ENCODE peak calls at places on chromosomes 12 and 14, in ten cellular contexts. Q is Peyer's patch, O is PC-3, E is cardiac muscle cell, F is SJSA1, I is GM23248, K is ovary, W is MM.1S, G is endothelial cell of umbilical vein, J is heart left ventricle. T is an unnamed sample. For H3K36me3 and H3K4me1, the result is how much of the 10 kb centered on the place peaks cover.

GRCh38 chr14:67881225-67881624 is 61.6 kb downstream of the RAD51B start:
- DNase-seq in W (peak), O (no peak), Q (no peak), G (peak), I (no peak), F (no peak), J (no peak), K (no peak), E (no peak), T (no peak)

GRCh38 chr12:114430306-114430705 is 24.4 kb upstream of the TBX5 start:
- DNase-seq in Q (no peak), K (no peak), J (no peak), W (peak), I (peak), O (peak), G (no peak), F (no peak), E (peak), T (no peak)

GRCh38 chr14:68111733-68112270 is 292.2 kb downstream of the RAD51B start:
- DNase-seq in F (no peak), I (no peak), E (no peak), O (peak), Q (no peak), G (no peak), K (no peak), J (no peak), W (no peak), T (no peak)

GRCh38 chr12:22765731-22766130 is 140.8 kb downstream of the ETNK1 start:
- DNase-seq in I (no peak), E (no peak), Q (no peak), K (no peak), W (no peak), F (no peak), O (no peak), J (no peak), G (no peak), T (no peak)

GRCh38 chr14:68929623-68930307 is 49.3 kb downstream of the ACTN1 start:
- DNase-seq in I (no peak), O (no peak), F (no peak), G (no peak), K (no peak), J (no peak), W (no peak), Q (no peak), E (no peak), T (no peak)

GRCh38 chr12:91317324-91317723 is 134.7 kb upstream of the DCN start:
- DNase-seq in G (no peak), J (no peak), I (no peak), K (no peak), Q (no peak), O (no peak), E (no peak), W (no peak), F (no peak), T (no peak)

GRCh38 chr14:89507521-89507920 is 90.5 kb upstream of the FOXN3 start:
- DNase-seq in O (peak), E (peak), F (peak), J (no peak), W (no peak), I (peak), Q (no peak), G (peak), K (no peak), T (no peak)

GRCh38 chr12:120903382-120903817 is 758 bp downstream of the SPPL3 start:
- DNase-seq in G (peak), Q (peak), K (peak), F (peak), O (peak), E (peak), J (peak), W (no peak), I (peak), T (peak)

GRCh38 chr14:32606297-32606696 is 277.2 kb downstream of the AKAP6 start:
- DNase-seq in W (no peak), O (peak), I (no peak), Q (no peak), G (no peak), K (no peak), F (no peak), J (no peak), E (peak), T (no peak)

GRCh38 chr12:28425531-28425930 is 235.3 kb downstream of the CCDC91 start:
- DNase-seq in Q (no peak), I (no peak), F (no peak), K (no peak), J (no peak), O (no peak), G (no peak), W (no peak), E (no peak), T (no peak)

GRCh38 chr14:104317975-104318557 is 179.7 kb downstream of the KIF26A start:
- DNase-seq in K (no peak), J (no peak), I (no peak), G (no peak), W (no peak), F (no peak), Q (no peak), E (no peak), O (no peak), T (no peak)

GRCh38 chr12:460301-461230 is 827 bp downstream of the B4GALNT3 start:
- DNase-seq in G (no peak), K (peak), F (no peak), I (peak), O (no peak), J (no peak), W (no peak), E (peak), Q (no peak), T (no peak)

GRCh38 chr12:103840399-103840880 is 594 bp downstream of the NT5DC3 start:
- DNase-seq in J (no peak), W (no peak), Q (peak), F (peak), G (peak), I (peak), O (peak), E (peak), K (peak), T (peak)

GRCh38 chr14:73753043-73753886 is 39.1 kb upstream of the PNMA1 start:
- DNase-seq in W (no peak), K (no peak), I (peak), O (no peak), Q (peak), G (peak), E (peak), J (no peak), F (peak), T (peak)

GRCh38 chr12:115740586-115741155 is 536.8 kb downstream of the MED13L start:
- DNase-seq in G (no peak), F (no peak), W (no peak), J (no peak), Q (no peak), O (no peak), I (no peak), K (no peak), E (no peak), T (no peak)

GRCh38 chr12:67069451-67070306 is 199.5 kb upstream of the CAND1 start:
- DNase-seq in J (no peak), W (peak), E (peak), I (peak), G (no peak), O (peak), F (no peak), K (peak), Q (no peak), T (peak)

GRCh38 chr14:61730756-61731373 is 31.4 kb upstream of the SNAPC1 start:
- DNase-seq in K (no peak), E (no peak), O (peak), J (no peak), I (no peak), G (peak), Q (no peak), W (no peak), F (no peak), T (no peak)

GRCh38 chr12:115823635-115824034 is 453.9 kb downstream of the MED13L start:
- DNase-seq in K (no peak), J (no peak), E (no peak), G (no peak), O (no peak), F (no peak), W (no peak), Q (no peak), I (no peak), T (no peak)

GRCh38 chr14:51304956-51305355 is 64.9 kb downstream of the TMX1 start:
- DNase-seq in Q (no peak), I (peak), E (peak), K (no peak), O (peak), F (peak), J (no peak), G (no peak), W (no peak), T (no peak)

GRCh38 chr12:54162741-54163140 is 26.0 kb downstream of the SMUG1 start:
- DNase-seq in J (no peak), O (no peak), E (no peak), W (no peak), Q (no peak), K (no peak), F (no peak), G (no peak), I (no peak), T (no peak)

GRCh38 chr12:109625131-109625559 is 51.6 kb downstream of the MVK start:
- DNase-seq in Q (no peak), J (peak), F (no peak), O (peak), I (peak), G (no peak), K (no peak), E (peak), W (no peak), T (no peak)

GRCh38 chr14:99320105-99320572 is 48.1 kb upstream of the BCL11B start:
- DNase-seq in J (no peak), O (peak), G (peak), F (peak), Q (no peak), E (peak), K (no peak), I (peak), W (peak), T (no peak)

GRCh38 chr14:76770521-76771431 is 9.5 kb downstream of the VASH1 start:
- DNase-seq in J (no peak), W (no peak), F (no peak), K (peak), I (no peak), O (no peak), Q (peak), G (no peak), E (no peak), T (no peak)

GRCh38 chr12:28539691-28540323 is 349.6 kb downstream of the CCDC91 start:
- DNase-seq in W (no peak), G (no peak), O (peak), K (no peak), J (no peak), Q (no peak), F (peak), E (no peak), I (peak), T (no peak)

GRCh38 chr14:98952595-98953325 is 319.2 kb downstream of the BCL11B start:
- DNase-seq in E (peak), W (no peak), F (peak), K (no peak), Q (no peak), G (no peak), O (peak), I (peak), J (no peak), T (no peak)

DNA sequence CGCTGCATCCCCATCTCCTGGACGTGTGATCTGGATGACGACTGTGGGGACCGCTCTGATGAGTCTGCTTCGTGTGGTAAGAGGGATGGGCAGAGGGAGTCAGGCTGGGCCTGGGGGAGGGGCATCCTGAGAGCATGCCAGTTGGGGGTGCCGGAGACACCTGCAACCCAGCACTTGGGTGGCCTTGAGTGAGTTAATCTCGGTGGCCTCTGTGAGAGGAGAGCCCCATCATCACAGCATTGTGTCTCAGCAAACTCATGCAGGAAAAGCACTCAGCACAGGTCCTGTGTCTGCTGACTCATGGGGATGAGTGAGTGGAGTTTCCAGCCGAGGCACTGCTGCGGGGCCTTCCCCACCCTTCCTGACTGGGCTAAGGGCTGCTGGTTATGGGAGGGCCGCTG is 19.6 kb upstream of the LRP1-AS start:
- DNase-seq in I (peak), E (no peak), J (no peak), W (no peak), Q (no peak), O (peak), G (peak), K (no peak), F (peak), T (no peak)
- H3K36me3 ChIP-seq in I (half or more), E (under half), J (half or more), W (under half), Q (half or more), O (under half), G (under half), K (under half), F (half or more), T (under half)

GRCh38 chr14:81178063-81178462 is 42.7 kb downstream of the GTF2A1 start:
- DNase-seq in F (no peak), O (peak), I (no peak), Q (no peak), W (peak), K (no peak), G (peak), J (no peak), E (no peak), T (no peak)
- H3K4me1 ChIP-seq in F (under half), O (under half), I (under half), Q (under half), W (under half), K (under half), G (under half), J (under half), E (under half), T (under half)

GRCh38 chr12:55702861-55703260 is 4.8 kb downstream of the ITGA7 start:
- DNase-seq in I (no peak), W (no peak), G (no peak), J (no peak), E (no peak), Q (no peak), F (no peak), O (no peak), K (no peak), T (no peak)

GRCh38 chr12:55703976-55704761 is 3.5 kb downstream of the ITGA7 start:
- DNase-seq in G (no peak), Q (no peak), F (no peak), I (no peak), O (no peak), E (peak), K (no peak), W (no peak), J (peak), T (peak)

GRCh38 chr12:55705802-55706402 is 1.8 kb downstream of the ITGA7 start:
- DNase-seq in O (no peak), J (no peak), G (no peak), I (no peak), K (no peak), Q (no peak), W (peak), E (no peak), F (no peak), T (no peak)

GRCh38 chr12:55704824-55705780 is 2.6 kb downstream of the ITGA7 start:
- DNase-seq in W (no peak), K (no peak), O (no peak), F (no peak), I (no peak), E (no peak), Q (no peak), J (no peak), G (no peak), T (peak)

GRCh38 chr12:55703288-55703687 is 4.4 kb downstream of the ITGA7 start:
- DNase-seq in I (no peak), E (no peak), Q (no peak), J (peak), G (no peak), W (no peak), F (no peak), K (no peak), O (no peak), T (peak)
- H3K27ac ChIP-seq in I (no peak), E (no peak), Q (peak), J (peak), G (no peak), W (no peak), F (no peak), K (no peak), O (no peak), T (no peak)

GRCh38 chr12:9072481-9073038 is 43.2 kb downstream of the A2M start:
- DNase-seq in O (no peak), K (no peak), F (no peak), J (no peak), Q (no peak), I (no peak), E (no peak), G (no peak), W (no peak), T (no peak)
- H3K36me3 ChIP-seq in O (under half), K (under half), F (under half), J (half or more), Q (half or more), I (under half), E (under half), G (under half), W (under half), T (half or more)

T was measured in right lobe of liver.